ENCODE peak calls at places on chromosomes 4 and X, in five cellular contexts. E is mammary epithelial cell, Q is endothelial cell, R is AG09309, Z is epithelial cell of esophagus. S is an unnamed sample.
A peak's percentile ranks its signal among the peaks of the same experiment; 100 is the strongest.

GRCh38 chr4:92952426-92952825 is 648.7 kb downstream of the GRID2 start:
- DNase-seq in E (no peak), Q (no peak), R (no peak), Z (peak; percentile 59), S (no peak)

GRCh38 chr4:178138491-178138890 is 696.3 kb upstream of the AGA start:
- DNase-seq in E (no peak), Q (no peak), R (no peak), Z (no peak), S (no peak)

GRCh38 chr4:76588268-76588667 is 153.2 kb downstream of the SHROOM3 start:
- DNase-seq in E (no peak), Q (no peak), R (no peak), Z (no peak), S (no peak)

GRCh38 chrX:114581528-114582263 is 2.2 kb upstream of the HTR2C start:
- DNase-seq in E (no peak), Q (peak; percentile 12), R (no peak), Z (peak; percentile 4), S (no peak)

GRCh38 chr4:124713213-124713592 is 671 bp upstream of the ANKRD50 start:
- DNase-seq in E (peak; percentile 54), Q (peak; percentile 73), R (peak; percentile 41), Z (peak; percentile 59), S (peak; percentile 60)

GRCh38 chr4:94634266-94634665 is 123.5 kb upstream of the BMPR1B start:
- DNase-seq in E (no peak), Q (no peak), R (peak; percentile 57), Z (no peak), S (no peak)

GRCh38 chr4:161642708-161643107 is 521.1 kb downstream of the FSTL5 start:
- DNase-seq in E (no peak), Q (no peak), R (no peak), Z (peak; percentile 16), S (no peak)

GRCh38 chr4:128955751-128956150 is 137.6 kb downstream of the SCLT1 start:
- DNase-seq in E (no peak), Q (peak; percentile 10), R (no peak), Z (no peak), S (no peak)

GRCh38 chr4:186700746-186701145 is 22.9 kb downstream of the FAT1 start:
- DNase-seq in E (peak; percentile 65), Q (no peak), R (no peak), Z (peak; percentile 63), S (no peak)

GRCh38 chr4:63505714-63506460 is 903.4 kb downstream of the TECRL start:
- DNase-seq in E (no peak), Q (no peak), R (no peak), Z (no peak), S (no peak)

GRCh38 chrX:2828404-2829065 is at the start of gene GYG2:
- DNase-seq in E (no peak), Q (peak; percentile 22), R (no peak), Z (no peak), S (no peak)

GRCh38 chr4:98261291-98262271 is at the start of gene RAP1GDS1:
- DNase-seq in E (peak; percentile 71), Q (no peak), R (no peak), Z (peak; percentile 80), S (no peak)

GRCh38 chrX:34053931-34054330 is 78.2 kb downstream of the FAM47A start:
- DNase-seq in E (no peak), Q (no peak), R (no peak), Z (no peak), S (no peak)

GRCh38 chrX:34063616-34064015 is 68.5 kb downstream of the FAM47A start:
- DNase-seq in E (no peak), Q (no peak), R (no peak), Z (peak; percentile 5), S (no peak)

GRCh38 chrX:34058005-34058404 is 74.1 kb downstream of the FAM47A start:
- DNase-seq in E (no peak), Q (no peak), R (no peak), Z (no peak), S (no peak)
- TF ChIP-seq CTCF in E (no peak), Q (no peak), R (no peak), Z (no peak), S (no peak)

GRCh38 chrX:13287816-13288215 is 32.0 kb downstream of the ATXN3L start:
- DNase-seq in E (peak; percentile 11), Q (no peak), R (no peak), Z (peak; percentile 8), S (peak; percentile 64)
- TF ChIP-seq CTCF in E (no peak), Q (no peak), R (no peak), Z (no peak), S (no peak)

DNA sequence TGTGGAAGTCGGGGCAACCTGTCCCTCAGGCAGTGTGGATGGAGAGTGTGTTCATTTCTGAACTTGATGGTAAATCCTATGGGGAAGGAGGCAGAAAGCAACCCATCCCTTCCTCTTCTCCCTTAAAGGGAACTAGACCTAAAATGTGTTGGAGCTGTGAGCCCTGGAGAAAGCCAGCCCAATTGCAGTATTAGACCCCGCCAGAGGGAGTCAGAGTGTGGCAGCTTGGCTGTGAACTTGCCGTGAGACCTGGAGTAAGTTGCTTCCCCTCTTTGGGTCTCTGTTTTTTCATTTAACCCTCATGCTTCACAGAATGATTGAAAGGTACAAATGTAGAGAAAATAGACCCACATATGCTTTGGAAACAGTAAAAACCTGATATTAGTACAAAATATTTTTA is 108.7 kb upstream of the PAK3 start:
- DNase-seq in E (no peak), Q (peak; percentile 17), R (no peak), Z (no peak), S (no peak)
- TF ChIP-seq CTCF in E (peak; percentile 11), Q (no peak), R (peak; percentile 23), Z (no peak), S (peak; percentile 32)

GRCh38 chr4:143441678-143442077 is 71.8 kb upstream of the SMARCA5 start:
- DNase-seq in E (no peak), Q (no peak), R (no peak), Z (no peak), S (no peak)
- TF ChIP-seq CTCF in E (no peak), Q (no peak), R (no peak), Z (no peak), S (no peak)

DNA sequence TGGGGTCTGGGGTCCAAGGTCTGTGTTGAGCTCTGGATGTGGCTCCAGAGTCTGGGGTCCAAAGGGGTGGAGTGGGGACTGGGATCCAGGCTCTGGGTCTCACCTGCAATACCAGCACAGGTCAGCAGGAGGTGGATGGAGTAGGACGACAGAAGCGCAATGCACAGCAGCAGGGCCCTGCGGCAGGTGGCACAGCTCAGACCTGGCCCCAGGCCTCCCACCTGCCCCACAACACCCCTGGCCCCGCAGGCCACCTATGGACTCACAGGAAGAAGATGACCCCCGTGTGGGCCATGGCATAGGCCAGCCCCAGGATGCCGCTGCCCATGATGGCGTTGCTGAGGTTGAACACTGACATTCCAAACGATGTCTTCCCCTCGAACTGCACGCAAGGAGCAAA is 3.4 kb downstream of the SLC38A5 start:
- DNase-seq in E (no peak), Q (no peak), R (no peak), Z (no peak), S (no peak)
- TF ChIP-seq CTCF in E (peak; percentile 26), Q (peak; percentile 14), R (peak; percentile 23), Z (no peak), S (peak; percentile 32)

GRCh38 chr4:13541720-13542576 is 2.4 kb downstream of the NKX3-2 start:
- DNase-seq in E (no peak), Q (peak; percentile 40), R (no peak), Z (peak; percentile 72), S (no peak)
- TF ChIP-seq CTCF in E (peak; percentile 12), Q (peak; percentile 27), R (peak; percentile 33), Z (peak; percentile 49), S (peak; percentile 35)

DNA sequence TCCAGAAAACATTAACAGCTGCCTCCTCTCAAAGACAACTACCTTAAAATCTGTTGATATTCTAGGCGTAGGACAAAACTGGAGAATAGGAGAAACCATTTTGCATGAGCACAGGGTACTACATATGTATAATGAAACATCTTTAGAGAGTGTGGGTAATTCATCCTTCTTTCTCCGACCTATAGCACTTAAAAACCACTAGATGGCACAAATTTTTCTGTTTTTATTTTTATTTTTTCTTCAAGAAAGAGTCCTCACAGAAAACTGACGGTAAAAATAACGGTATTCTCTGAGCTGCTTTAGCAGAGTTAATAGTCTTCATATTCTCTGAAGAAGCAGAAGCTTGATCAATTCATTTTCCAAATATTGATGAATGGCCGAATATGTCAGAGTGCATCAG is 14.6 kb downstream of the SMIM31 start:
- DNase-seq in E (no peak), Q (no peak), R (no peak), Z (peak; percentile 2), S (no peak)
- TF ChIP-seq CTCF in E (peak; percentile 35), Q (peak; percentile 56), R (no peak), Z (no peak), S (peak; percentile 58)

GRCh38 chrX:23451266-23451665 is 116.6 kb downstream of the PTCHD1 start:
- DNase-seq in E (no peak), Q (no peak), R (no peak), Z (no peak), S (no peak)
- TF ChIP-seq CTCF in E (no peak), Q (no peak), R (no peak), Z (no peak), S (peak; percentile 4)

GRCh38 chrX:46954716-46955115 is 42.5 kb downstream of the JADE3 start:
- DNase-seq in E (no peak), Q (no peak), R (no peak), Z (no peak), S (no peak)
- TF ChIP-seq CTCF in E (no peak), Q (no peak), R (no peak), Z (no peak), S (no peak)